ENCODE peak calls at places on chromosomes 16 and 17, in nine cellular contexts. L is endothelial cell of umbilical vein, W is adrenal gland, S is astrocyte, A is mammary epithelial cell, Z is neural progenitor cell, G is A549, C is right cardiac atrium, I is upper lobe of right lung. N is an unnamed sample.

GRCh38 chr17:40437095-40437732 is 6.0 kb upstream of the IGFBP4 start:
- DNase-seq in L (no peak), W (no peak), S (no peak), A (no peak), Z (no peak), G (no peak), C (peak; percentile 61), I (no peak), N (no peak)

GRCh38 chr16:79066621-79067020 is 533.9 kb downstream of the MAF start:
- DNase-seq in L (no peak), W (no peak), S (no peak), A (no peak), Z (peak; percentile 63), G (no peak), C (no peak), I (no peak), N (no peak)

GRCh38 chr17:66302761-66303626 is 581 bp downstream of the PRKCA start:
- DNase-seq in L (peak; percentile 64), W (peak; percentile 76), S (peak; percentile 44), A (peak; percentile 47), Z (peak; percentile 72), G (peak; percentile 58), C (peak; percentile 77), I (peak; percentile 83), N (no peak)

GRCh38 chr17:63946440-63947363 is 14.6 kb upstream of the CD79B start:
- DNase-seq in L (peak; percentile 23), W (peak; percentile 40), S (no peak), A (no peak), Z (peak; percentile 78), G (peak; percentile 84), C (peak; percentile 69), I (no peak), N (no peak)

GRCh38 chr16:67415872-67416793 is at the start of gene ZDHHC1:
- DNase-seq in L (peak; percentile 72), W (no peak), S (peak; percentile 52), A (peak; percentile 53), Z (peak; percentile 89), G (peak; percentile 89), C (peak; percentile 92), I (peak; percentile 91), N (no peak)

GRCh38 chr17:42408076-42408475 is 15.0 kb downstream of the CAVIN1 start:
- DNase-seq in L (peak; percentile 84), W (no peak), S (no peak), A (no peak), Z (no peak), G (no peak), C (peak; percentile 83), I (no peak), N (no peak)

GRCh38 chr16:77169650-77170236 is 21.2 kb upstream of the MON1B start:
- DNase-seq in L (peak; percentile 36), W (no peak), S (no peak), A (peak; percentile 28), Z (peak; percentile 78), G (peak; percentile 33), C (no peak), I (no peak), N (no peak)

GRCh38 chr16:75204410-75204758 is 2.6 kb downstream of the CTRB2 start:
- DNase-seq in L (no peak), W (no peak), S (no peak), A (no peak), Z (no peak), G (no peak), C (no peak), I (no peak), N (no peak)

GRCh38 chr17:78351449-78352006 is 8.3 kb downstream of the SOCS3 start:
- DNase-seq in L (no peak), W (peak; percentile 99), S (peak; percentile 91), A (peak; percentile 98), Z (peak; percentile 84), G (no peak), C (peak; percentile 99), I (peak; percentile 96), N (peak; percentile 99)

GRCh38 chr17:35051183-35051578 is 12.3 kb downstream of the RFFL start:
- DNase-seq in L (peak; percentile 71), W (no peak), S (no peak), A (no peak), Z (no peak), G (no peak), C (no peak), I (no peak), N (no peak)

GRCh38 chr16:87145181-87146176 is 171.7 kb downstream of the C16orf95 start:
- DNase-seq in L (no peak), W (no peak), S (peak; percentile 93), A (peak; percentile 16), Z (no peak), G (no peak), C (no peak), I (peak; percentile 42), N (no peak)

GRCh38 chr16:86632206-86632605 is 53.9 kb downstream of the FOXL1 start:
- DNase-seq in L (no peak), W (no peak), S (no peak), A (no peak), Z (no peak), G (no peak), C (no peak), I (peak; percentile 49), N (no peak)

GRCh38 chr17:64355536-64356303 is 34.9 kb downstream of the PECAM1 start:
- DNase-seq in L (peak; percentile 47), W (no peak), S (peak; percentile 89), A (no peak), Z (no peak), G (no peak), C (no peak), I (peak; percentile 55), N (no peak)

GRCh38 chr16:60815865-60816264 is 1220.4 kb downstream of the CDH8 start:
- DNase-seq in L (no peak), W (no peak), S (no peak), A (no peak), Z (no peak), G (no peak), C (no peak), I (no peak), N (no peak)

GRCh38 chr16:60815033-60815432 is 1221.2 kb downstream of the CDH8 start:
- DNase-seq in L (no peak), W (no peak), S (no peak), A (no peak), Z (no peak), G (no peak), C (no peak), I (no peak), N (no peak)

GRCh38 chr16:60811051-60811608 is 1225.1 kb downstream of the CDH8 start:
- DNase-seq in L (no peak), W (no peak), S (peak; percentile 30), A (peak; percentile 19), Z (no peak), G (no peak), C (no peak), I (no peak), N (no peak)

DNA sequence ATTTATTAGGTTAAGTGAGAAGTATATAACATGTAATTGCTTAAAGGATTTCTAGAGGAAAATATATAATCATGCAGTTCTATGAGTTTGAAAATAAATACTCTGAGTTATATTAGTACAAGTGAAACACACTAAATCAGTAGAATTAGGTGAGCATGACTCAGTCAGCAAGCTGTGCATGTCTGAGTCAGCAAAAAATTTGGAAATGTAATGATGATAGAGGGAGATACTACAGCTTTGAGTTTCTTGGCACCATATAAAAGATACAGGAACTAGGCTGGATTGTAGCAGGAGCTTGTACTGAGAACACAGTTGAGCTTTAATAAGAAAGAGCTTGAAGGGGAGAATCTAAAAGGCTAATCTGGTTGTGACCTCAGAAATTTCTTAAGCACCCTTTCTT is 1224.6 kb downstream of the CDH8 start:
- DNase-seq in L (no peak), W (no peak), S (no peak), A (no peak), Z (no peak), G (no peak), C (no peak), I (no peak), N (no peak)
- H3K9me3 ChIP-seq in L (peaks cover 2% of the 10 kb centered on the region), W (no peaks in the 10 kb centered on the region), S (no peaks in the 10 kb centered on the region), A (no peaks in the 10 kb centered on the region), Z (no peaks in the 10 kb centered on the region), G (no peaks in the 10 kb centered on the region), C (no peaks in the 10 kb centered on the region), I (no peaks in the 10 kb centered on the region), N (no peaks in the 10 kb centered on the region)

GRCh38 chr16:2388139-2388874 is 40.9 kb upstream of the CCNF start:
- DNase-seq in L (no peak), W (no peak), S (no peak), A (no peak), Z (no peak), G (no peak), C (no peak), I (no peak), N (no peak)
- H3K27ac ChIP-seq in L (no peak overlapping the region), W (no peak overlapping the region), S (no peak overlapping the region), A (no peak overlapping the region), Z (no peak overlapping the region), G (no peak overlapping the region), C (no peak overlapping the region), I (no peak overlapping the region), N (no peak overlapping the region)

GRCh38 chr17:71232801-71233559 is 887.8 kb upstream of the SOX9 start:
- DNase-seq in L (no peak), W (no peak), S (no peak), A (no peak), Z (no peak), G (no peak), C (no peak), I (no peak), N (no peak)

GRCh38 chr17:71234349-71234748 is 886.5 kb upstream of the SOX9 start:
- DNase-seq in L (no peak), W (no peak), S (no peak), A (no peak), Z (no peak), G (no peak), C (no peak), I (no peak), N (no peak)

GRCh38 chr17:71237903-71238538 is 882.8 kb upstream of the SOX9 start:
- DNase-seq in L (no peak), W (no peak), S (peak; percentile 68), A (peak; percentile 83), Z (no peak), G (peak; percentile 6), C (no peak), I (no peak), N (no peak)
- H3K4me3 ChIP-seq in L (no peak overlapping the region), W (no peak overlapping the region), S (no peak overlapping the region), A (no peak overlapping the region), Z (no peak overlapping the region), G (no peak overlapping the region), C (no peak overlapping the region), I (no peak overlapping the region), N (no peak overlapping the region)

GRCh38 chr16:35733278-35733965 is 2274.0 kb downstream of the TP53TG3F start:
- DNase-seq in L (no peak), W (no peak), S (no peak), A (no peak), Z (no peak), G (no peak), C (no peak), I (no peak), N (no peak)

GRCh38 chr16:35731341-35732040 is 2272.1 kb downstream of the TP53TG3F start:
- DNase-seq in L (no peak), W (no peak), S (no peak), A (no peak), Z (no peak), G (no peak), C (no peak), I (no peak), N (no peak)

GRCh38 chr16:35732046-35732810 is 2272.8 kb downstream of the TP53TG3F start:
- DNase-seq in L (no peak), W (no peak), S (no peak), A (no peak), Z (no peak), G (no peak), C (no peak), I (no peak), N (no peak)

GRCh38 chr16:35733971-35734702 is 2274.7 kb downstream of the TP53TG3F start:
- DNase-seq in L (no peak), W (no peak), S (no peak), A (no peak), Z (no peak), G (no peak), C (no peak), I (no peak), N (no peak)

GRCh38 chr16:35730251-35730650 is 2270.8 kb downstream of the TP53TG3F start:
- DNase-seq in L (no peak), W (no peak), S (no peak), A (no peak), Z (no peak), G (no peak), C (no peak), I (no peak), N (no peak)
- H3K9me3 ChIP-seq in L (peaks cover 2% of the 10 kb centered on the region), W (no peaks in the 10 kb centered on the region), S (no peaks in the 10 kb centered on the region), A (peaks cover 27% of the 10 kb centered on the region), Z (no peaks in the 10 kb centered on the region), G (no peaks in the 10 kb centered on the region), C (no peaks in the 10 kb centered on the region), I (peaks cover 3% of the 10 kb centered on the region), N (peaks cover 59% of the 10 kb centered on the region)